ENCODE peak calls at places on chromosomes 6 and 20, in six cellular contexts. Q is GM23338; M is psoas muscle; C is CD8-positive, alpha-beta T cell; W is stomach; G is IMR-90. P is an unnamed sample. For H3K4me1, the result is how much of the 10 kb centered on the place peaks cover.

GRCh38 chr6:117591405-117591804 is 10.9 kb downstream of the GOPC start:
- DNase-seq in Q (no peak), M (no peak), C (no peak), W (no peak), G (peak), P (peak)

GRCh38 chr6:99471638-99472037 is 43.6 kb downstream of the USP45 start:
- DNase-seq in Q (no peak), M (no peak), C (no peak), W (no peak), G (no peak), P (no peak)

GRCh38 chr6:80553071-80553740 is 446.7 kb downstream of the BCKDHB start:
- DNase-seq in Q (no peak), M (no peak), C (no peak), W (no peak), G (no peak), P (no peak)

GRCh38 chr6:117399924-117400323 is 25.8 kb downstream of the ROS1 start:
- DNase-seq in Q (peak), M (no peak), C (no peak), W (no peak), G (peak), P (no peak)

GRCh38 chr6:37807656-37808055 is 11.9 kb upstream of the ZFAND3 start:
- DNase-seq in Q (peak), M (peak), C (no peak), W (no peak), G (no peak), P (no peak)

GRCh38 chr6:11732036-11732545 is 46.5 kb downstream of the ADTRP start:
- DNase-seq in Q (no peak), M (peak), C (peak), W (peak), G (peak), P (no peak)

GRCh38 chr20:63944078-63944941 is 11.9 kb downstream of the UCKL1 start:
- DNase-seq in Q (no peak), M (peak), C (no peak), W (no peak), G (no peak), P (no peak)

GRCh38 chr20:53959849-53960585 is 110.4 kb downstream of the BCAS1 start:
- DNase-seq in Q (no peak), M (no peak), C (no peak), W (no peak), G (no peak), P (no peak)

GRCh38 chr6:37678078-37678846 is 19.4 kb downstream of the MDGA1 start:
- DNase-seq in Q (no peak), M (no peak), C (no peak), W (no peak), G (no peak), P (no peak)

GRCh38 chr6:142945446-142946180 is 637 bp upstream of the HIVEP2 start:
- DNase-seq in Q (peak), M (peak), C (peak), W (peak), G (no peak), P (peak)

DNA sequence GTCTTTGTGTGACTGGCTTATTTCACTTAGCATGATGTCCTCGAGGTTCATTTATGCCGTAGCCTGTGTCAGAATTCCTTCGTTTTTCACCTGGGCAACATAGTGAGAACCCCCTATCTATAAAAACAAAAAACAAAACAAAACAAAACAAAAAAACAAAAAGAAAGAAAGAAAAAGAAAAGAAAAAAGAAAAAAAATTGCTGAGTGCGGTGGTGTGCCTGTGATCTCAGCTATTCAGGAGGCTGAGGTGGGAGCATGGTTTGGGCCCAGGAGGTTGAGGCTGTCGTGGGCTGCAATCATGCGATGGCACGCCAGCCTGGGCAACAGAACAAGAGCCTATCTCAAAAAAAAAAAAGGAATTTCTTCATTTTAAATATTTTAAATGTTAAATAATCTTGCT is 38.4 kb downstream of the VEGFA start:
- DNase-seq in Q (no peak), M (no peak), C (no peak), W (no peak), G (no peak), P (no peak)
- H3K4me1 ChIP-seq in Q (under half), M (under half), C (under half), W (under half), G (under half), P (half or more)

GRCh38 chr6:47080083-47080596 is 38.0 kb upstream of the ADGRF1 start:
- DNase-seq in Q (no peak), M (no peak), C (no peak), W (no peak), G (no peak), P (no peak)
- TF ChIP-seq CTCF in Q (no peak), M (no peak), C (no peak), W (no peak), G (no peak), P (no peak)

DNA sequence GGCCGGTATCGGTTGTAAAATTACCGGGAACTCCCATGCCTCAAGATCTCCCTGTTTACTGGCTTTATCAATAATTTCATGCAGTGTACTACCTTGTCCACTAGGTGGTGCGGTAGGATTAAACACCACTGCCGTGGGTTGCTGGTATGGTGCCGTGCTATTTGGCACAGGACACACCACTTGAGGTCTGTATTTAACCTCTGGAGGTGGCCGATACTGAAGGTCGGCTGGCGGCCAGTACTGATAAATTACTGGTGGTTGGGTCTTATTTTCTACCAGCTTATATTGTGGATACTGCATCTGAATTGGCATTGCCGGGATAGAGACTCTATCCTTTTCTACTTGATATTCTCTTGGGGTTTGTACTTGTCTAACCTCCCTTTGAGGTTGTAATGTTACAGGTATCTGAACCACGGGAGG is 14.3 kb upstream of the PTCRA start:
- DNase-seq in Q (peak), M (peak), C (peak), W (peak), G (peak), P (peak)
- H3K4me3 ChIP-seq in Q (no peak), M (no peak), C (no peak), W (peak), G (no peak), P (no peak)

GRCh38 chr6:118718903-118719302 is 67.5 kb upstream of the CEP85L start:
- DNase-seq in Q (no peak), M (no peak), C (no peak), W (no peak), G (no peak), P (no peak)
- H3K4me1 ChIP-seq in Q (under half), M (under half), C (half or more), W (under half), G (under half), P (under half)

P was measured in Caco-2.